ENCODE peak calls at places on chromosome 1, in eight cellular contexts. Y is psoas muscle; M is naive thymus-derived CD4-positive, alpha-beta T cell; P is right atrium auricular region; C is uterus; X is mammary epithelial cell; Q is IMR-90; K is adrenal gland. A is an unnamed sample. For H3K4me1 and H3K27me3, the result is how much of the 10 kb centered on the place peaks cover.

GRCh38 chr1:117967900-117968299 is 38.4 kb downstream of the WDR3 start:
- DNase-seq in X (peak), Y (no peak), P (no peak), K (no peak), Q (peak), C (no peak), M (no peak), A (no peak)

GRCh38 chr1:54835131-54835898 is 34.2 kb upstream of the TTC22 start:
- DNase-seq in P (no peak), K (no peak), C (no peak), Q (no peak), M (no peak), Y (no peak), X (no peak), A (no peak)

GRCh38 chr1:226603030-226603960 is 54.7 kb downstream of the STUM start:
- DNase-seq in M (no peak), Y (peak), K (peak), X (peak), P (peak), Q (peak), C (peak), A (peak)

GRCh38 chr1:11456970-11457369 is 22.0 kb upstream of the DISP3 start:
- DNase-seq in Y (no peak), Q (no peak), P (no peak), C (no peak), X (no peak), M (peak), K (no peak), A (no peak)

GRCh38 chr1:15475737-15476314 is at the start of gene CELA2B:
- DNase-seq in M (no peak), X (no peak), Y (no peak), P (no peak), C (no peak), Q (no peak), K (no peak), A (peak)

GRCh38 chr1:174800221-174800791 is 199.4 kb upstream of the CACYBP start:
- DNase-seq in Q (peak), C (no peak), M (peak), Y (no peak), P (no peak), X (peak), K (peak), A (no peak)

GRCh38 chr1:207336559-207337467 is 15.3 kb downstream of the CD55 start:
- DNase-seq in Y (no peak), P (no peak), K (no peak), M (peak), Q (peak), X (peak), C (no peak), A (no peak)

GRCh38 chr1:19427087-19427781 is 58.1 kb downstream of the CAPZB start:
- DNase-seq in Q (peak), X (no peak), P (no peak), Y (no peak), C (no peak), K (no peak), M (no peak), A (no peak)

GRCh38 chr1:173925306-173926242 is 8.4 kb upstream of the SERPINC1 start:
- DNase-seq in X (no peak), Y (no peak), M (no peak), K (no peak), C (no peak), P (no peak), Q (no peak), A (no peak)

GRCh38 chr1:46556822-46557221 is 5.4 kb upstream of the KNCN start:
- DNase-seq in P (no peak), C (no peak), M (no peak), Q (peak), X (peak), K (no peak), Y (no peak), A (no peak)

GRCh38 chr1:47849611-47850261 is 147.4 kb downstream of the TRABD2B start:
- DNase-seq in C (no peak), M (no peak), Q (no peak), K (no peak), X (no peak), P (no peak), Y (peak), A (no peak)

GRCh38 chr1:25699501-25700089 is 83.0 kb downstream of the MAN1C1 start:
- DNase-seq in Y (peak), X (no peak), C (peak), M (no peak), K (no peak), Q (no peak), P (no peak), A (no peak)

GRCh38 chr1:171743014-171743870 is 1.4 kb upstream of the VAMP4 start:
- DNase-seq in C (peak), P (no peak), K (peak), Q (peak), M (peak), X (peak), Y (no peak), A (no peak)

GRCh38 chr1:118123436-118123835 is 61.6 kb downstream of the SPAG17 start:
- DNase-seq in Q (no peak), C (no peak), Y (no peak), K (no peak), M (no peak), X (no peak), P (no peak), A (no peak)

GRCh38 chr1:84509029-84509428 is 2.6 kb upstream of the GNG5 start:
- DNase-seq in P (no peak), Q (no peak), C (no peak), K (no peak), X (no peak), Y (no peak), M (no peak), A (no peak)

GRCh38 chr1:44103270-44104131 is 15.1 kb upstream of the KLF17 start:
- DNase-seq in C (no peak), Y (no peak), Q (no peak), M (no peak), K (no peak), X (no peak), P (no peak), A (no peak)

DNA sequence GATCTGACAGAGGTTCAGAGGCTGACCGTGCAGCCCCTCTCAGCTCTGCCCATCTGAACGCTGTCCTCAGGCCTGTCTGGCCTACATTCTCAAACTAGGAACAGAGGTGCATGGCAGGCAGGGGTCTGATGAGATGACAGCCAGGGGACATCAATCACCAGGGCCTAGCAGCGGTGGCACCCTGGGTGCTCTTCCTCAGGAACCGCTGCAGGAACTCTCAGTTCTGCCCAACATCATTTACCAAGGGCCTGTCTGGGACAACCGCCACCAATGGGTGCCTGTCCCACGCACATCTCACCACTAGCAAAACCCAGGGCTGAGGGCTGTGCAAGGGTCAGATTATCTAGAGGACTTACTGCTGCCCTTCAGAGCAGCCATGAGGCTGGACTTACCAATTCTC is 245.7 kb downstream of the TOMM20 start:
- DNase-seq in M (no peak), K (no peak), P (no peak), Q (no peak), Y (no peak), X (no peak), C (no peak), A (no peak)
- H3K4me1 ChIP-seq in M (under half), K (under half), P (under half), Q (under half), Y (under half), X (under half), C (under half), A (under half)

GRCh38 chr1:38547346-38547745 is 312.2 kb downstream of the RRAGC start:
- DNase-seq in C (no peak), M (no peak), X (no peak), Q (peak), P (no peak), Y (no peak), K (no peak), A (no peak)
- H3K27me3 ChIP-seq in C (under half), M (under half), X (under half), Q (under half), P (under half), Y (under half), K (under half), A (under half)

GRCh38 chr1:21314797-21315396 is 24.6 kb upstream of the ECE1 start:
- DNase-seq in X (no peak), C (no peak), P (no peak), M (no peak), K (no peak), Y (no peak), Q (no peak), A (no peak)
- H3K4me1 ChIP-seq in X (under half), C (under half), P (under half), M (under half), K (under half), Y (under half), Q (half or more), A (under half)

DNA sequence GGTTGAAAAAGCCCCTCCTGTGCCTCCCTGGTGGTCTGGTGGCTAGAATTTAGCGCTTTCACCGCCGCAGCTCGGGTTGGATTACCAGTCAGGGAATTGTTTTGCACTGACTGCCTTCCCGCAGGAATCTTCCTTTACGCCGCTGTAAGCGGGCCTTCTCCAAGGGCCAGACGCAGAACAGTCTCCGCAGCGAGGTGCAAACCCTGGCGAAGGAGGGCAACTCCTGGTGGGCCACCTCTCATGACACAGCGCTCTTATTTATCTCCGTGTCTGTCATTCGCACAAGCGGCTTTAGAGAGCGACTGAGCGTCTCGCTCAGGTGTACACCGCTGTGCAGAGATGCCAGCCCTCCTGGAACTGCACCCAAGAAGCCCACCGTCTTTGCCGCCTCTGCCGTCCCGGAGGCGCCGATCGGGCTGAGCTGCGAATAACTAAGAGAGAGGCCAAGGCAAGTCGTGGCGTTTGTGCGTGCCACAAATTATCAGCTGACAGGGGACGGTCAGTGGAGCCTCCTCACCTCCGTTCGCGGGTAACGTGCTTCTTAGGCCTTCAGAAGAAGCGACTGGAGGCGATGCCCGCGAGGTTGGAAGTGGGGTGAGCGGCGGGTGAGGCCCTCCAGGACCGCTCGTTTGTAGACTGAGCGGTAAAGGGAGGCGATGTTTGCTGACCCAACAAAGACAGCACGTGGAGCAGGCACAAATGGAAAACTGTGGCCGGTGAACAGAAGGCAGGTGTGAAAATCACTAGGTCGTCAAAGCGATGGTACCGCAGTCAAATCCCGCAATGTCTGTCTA is 93.5 kb downstream of the PRKAB2 start:
- DNase-seq in X (no peak), Y (no peak), K (no peak), Q (no peak), M (no peak), P (no peak), C (no peak), A (no peak)
- H3K27me3 ChIP-seq in X (under half), Y (half or more), K (half or more), Q (half or more), M (under half), P (under half), C (half or more), A (under half)

DNA sequence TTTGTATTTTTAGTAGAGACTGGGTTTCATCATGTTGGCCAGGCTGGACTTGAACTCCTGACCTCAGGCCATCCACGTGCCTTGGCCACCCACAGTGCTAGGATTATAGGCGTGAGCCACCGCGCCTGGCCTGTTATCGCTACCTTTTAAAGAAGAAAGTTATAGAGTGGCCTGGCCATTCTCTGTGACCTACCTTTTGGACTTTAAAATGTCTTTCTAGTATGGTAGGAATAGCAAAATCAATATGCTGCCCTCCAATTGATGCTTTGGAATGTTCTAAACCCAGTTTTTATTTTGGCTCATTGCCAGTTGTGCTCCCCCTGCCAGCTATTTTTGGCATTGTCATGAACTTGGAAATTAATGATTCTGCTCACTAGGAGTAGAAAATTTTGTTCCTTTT is 19.9 kb downstream of the HIPK1 start:
- DNase-seq in P (no peak), X (no peak), M (peak), Y (no peak), Q (no peak), C (no peak), K (peak), A (no peak)
- H3K4me1 ChIP-seq in P (under half), X (under half), M (under half), Y (under half), Q (under half), C (under half), K (under half), A (under half)

GRCh38 chr1:13517193-13517812 is 3.5 kb upstream of the LRRC38 start:
- DNase-seq in M (no peak), C (no peak), K (no peak), Y (peak), P (no peak), X (no peak), Q (no peak), A (no peak)
- H3K27me3 ChIP-seq in M (under half), C (under half), K (under half), Y (under half), P (under half), X (under half), Q (under half), A (under half)

GRCh38 chr1:22076346-22076745 is 23.8 kb downstream of the CDC42 start:
- DNase-seq in Q (no peak), P (no peak), K (no peak), X (no peak), M (no peak), Y (no peak), C (no peak), A (no peak)
- H3K4me1 ChIP-seq in Q (under half), P (under half), K (under half), X (under half), M (half or more), Y (half or more), C (under half), A (under half)

DNA sequence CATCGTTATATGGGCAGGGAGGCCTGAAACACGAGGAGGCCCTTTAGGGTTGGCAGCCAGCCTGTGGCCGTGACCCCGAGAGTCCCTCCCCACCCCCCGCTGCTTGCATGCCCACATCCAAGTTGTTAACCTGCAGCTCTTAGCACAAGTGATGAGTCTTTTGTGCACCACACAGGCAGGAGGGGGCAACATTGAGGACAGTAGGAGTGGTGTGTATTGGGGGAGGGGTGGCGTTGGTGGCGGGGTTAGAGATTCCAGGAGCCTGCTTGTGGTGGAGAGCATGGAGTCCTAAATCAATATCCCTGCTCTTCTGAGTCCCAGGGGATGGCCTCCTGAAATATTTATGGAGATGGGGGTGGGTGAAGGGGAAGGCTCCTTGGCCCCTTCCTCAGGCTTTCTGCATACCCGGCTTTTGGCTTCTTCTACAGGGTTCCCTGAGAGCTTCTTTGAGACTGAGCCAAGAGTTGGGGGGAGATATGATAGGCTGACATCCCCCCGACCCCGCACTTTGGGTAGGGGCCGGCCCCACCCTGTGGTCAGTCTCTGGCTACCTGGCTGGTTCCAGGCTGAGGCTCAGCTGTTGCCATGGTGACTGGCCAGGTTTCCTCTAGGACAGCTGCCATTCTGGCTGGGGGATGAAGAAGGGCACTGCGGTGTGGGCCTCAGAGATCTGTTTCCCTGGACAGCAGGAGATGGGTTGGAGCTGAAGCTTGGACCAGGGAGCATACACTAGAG is 5.0 kb downstream of the CHRNB2 start:
- DNase-seq in Y (no peak), C (no peak), X (no peak), P (no peak), K (no peak), M (no peak), Q (no peak), A (no peak)
- H3K27me3 ChIP-seq in Y (under half), C (under half), X (under half), P (under half), K (under half), M (under half), Q (under half), A (under half)